ENCODE peak calls at places on chromosome 13, in six cellular contexts. O, M, Q, S, Z and X are unnamed samples.

GRCh38 chr13:82136880-82137279 is 1745.4 kb downstream of the SLITRK1 start:
- DNase-seq in O (no peak), M (no peak), Q (no peak), S (no peak), Z (no peak), X (no peak)

GRCh38 chr13:27923794-27924528 is 4.2 kb downstream of the PDX1 start:
- DNase-seq in O (no peak), M (no peak), Q (no peak), S (no peak), Z (no peak), X (no peak)

GRCh38 chr13:99218969-99219368 is 18.3 kb downstream of the UBAC2 start:
- DNase-seq in O (no peak), M (peak), Q (no peak), S (no peak), Z (no peak), X (no peak)

GRCh38 chr13:36131931-36132297 is 732 bp upstream of the DCLK1 start:
- DNase-seq in O (no peak), M (no peak), Q (peak), S (peak), Z (peak), X (no peak)

GRCh38 chr13:109215377-109215776 is 571.0 kb downstream of the IRS2 start:
- DNase-seq in O (no peak), M (no peak), Q (no peak), S (no peak), Z (no peak), X (no peak)

GRCh38 chr13:40058757-40059236 is 403.3 kb downstream of the COG6 start:
- DNase-seq in O (no peak), M (no peak), Q (no peak), S (no peak), Z (no peak), X (no peak)

GRCh38 chr13:30726192-30726591 is 9.2 kb upstream of the ALOX5AP start:
- DNase-seq in O (no peak), M (no peak), Q (no peak), S (no peak), Z (no peak), X (no peak)

GRCh38 chr13:77048592-77048991 is 21.6 kb upstream of the FBXL3 start:
- DNase-seq in O (no peak), M (no peak), Q (no peak), S (no peak), Z (no peak), X (no peak)

GRCh38 chr13:20995245-20995829 is 66.0 kb downstream of the LATS2 start:
- DNase-seq in O (no peak), M (no peak), Q (no peak), S (peak), Z (no peak), X (no peak)

GRCh38 chr13:104106705-104107393 is 1040.6 kb upstream of the SLC10A2 start:
- DNase-seq in O (no peak), M (no peak), Q (peak), S (no peak), Z (no peak), X (no peak)

GRCh38 chr13:46759861-46760260 is 37.1 kb downstream of the ESD start:
- DNase-seq in O (peak), M (no peak), Q (no peak), S (no peak), Z (no peak), X (no peak)

GRCh38 chr13:110397445-110397844 is 90.4 kb downstream of the COL4A2 start:
- DNase-seq in O (no peak), M (no peak), Q (no peak), S (no peak), Z (no peak), X (no peak)

GRCh38 chr13:109274188-109274821 is 512.1 kb downstream of the IRS2 start:
- DNase-seq in O (no peak), M (no peak), Q (peak), S (no peak), Z (no peak), X (no peak)

GRCh38 chr13:95530178-95530577 is 22.3 kb upstream of the CLDN10 start:
- DNase-seq in O (no peak), M (no peak), Q (peak), S (no peak), Z (no peak), X (no peak)

GRCh38 chr13:23146811-23147245 is 34.0 kb upstream of the SGCG start:
- DNase-seq in O (no peak), M (no peak), Q (no peak), S (no peak), Z (no peak), X (no peak)

GRCh38 chr13:99501952-99502310 is 659 bp downstream of the TM9SF2 start:
- DNase-seq in O (peak), M (peak), Q (no peak), S (no peak), Z (no peak), X (no peak)

GRCh38 chr13:110216006-110216402 is 91.0 kb downstream of the COL4A1 start:
- DNase-seq in O (no peak), M (no peak), Q (no peak), S (no peak), Z (no peak), X (no peak)

GRCh38 chr13:26663801-26664200 is 96.8 kb downstream of the GPR12 start:
- DNase-seq in O (peak), M (no peak), Q (no peak), S (no peak), Z (no peak), X (no peak)

GRCh38 chr13:59728896-59729545 is 434.7 kb downstream of the DIAPH3 start:
- DNase-seq in O (no peak), M (no peak), Q (no peak), S (no peak), Z (no peak), X (no peak)

GRCh38 chr13:25819856-25820530 is 231.8 kb downstream of the SHISA2 start:
- DNase-seq in O (no peak), M (no peak), Q (peak), S (no peak), Z (no peak), X (no peak)

GRCh38 chr13:76516013-76516412 is 370.2 kb downstream of the KCTD12 start:
- DNase-seq in O (no peak), M (no peak), Q (peak), S (no peak), Z (no peak), X (no peak)

GRCh38 chr13:99686157-99686572 is 184.9 kb downstream of the TM9SF2 start:
- DNase-seq in O (no peak), M (no peak), Q (peak), S (no peak), Z (no peak), X (no peak)

GRCh38 chr13:48333976-48334375 is 30.4 kb downstream of the RB1 start:
- DNase-seq in O (no peak), M (no peak), Q (peak), S (no peak), Z (no peak), X (no peak)

GRCh38 chr13:39253774-39254173 is 215.5 kb downstream of the NHLRC3 start:
- DNase-seq in O (no peak), M (no peak), Q (peak), S (no peak), Z (no peak), X (no peak)

GRCh38 chr13:27573265-27573664 is 47.1 kb downstream of the LNX2 start:
- DNase-seq in O (no peak), M (no peak), Q (peak), S (no peak), Z (no peak), X (no peak)

GRCh38 chr13:105445793-105446192 is 1089.7 kb downstream of the EFNB2 start:
- DNase-seq in O (no peak), M (no peak), Q (peak), S (no peak), Z (no peak), X (no peak)

GRCh38 chr13:89827552-89827951 is 1519.9 kb upstream of the MIR17HG start:
- DNase-seq in O (no peak), M (no peak), Q (no peak), S (no peak), Z (no peak), X (no peak)

GRCh38 chr13:44128522-44128921 is 245.1 kb upstream of the SERP2 start:
- DNase-seq in O (no peak), M (no peak), Q (no peak), S (no peak), Z (peak), X (no peak)

GRCh38 chr13:97574926-97575325 is 141.0 kb downstream of the RAP2A start:
- DNase-seq in O (peak), M (no peak), Q (peak), S (no peak), Z (no peak), X (no peak)
- TF ChIP-seq CTCF in O (peak), M (no peak), Q (peak), S (no peak), Z (no peak), X (no peak)

GRCh38 chr13:24339937-24340607 is 30.7 kb downstream of the C1QTNF9 start:
- DNase-seq in O (no peak), M (no peak), Q (no peak), S (no peak), Z (no peak), X (no peak)
- H3K4me3 ChIP-seq in O (no peak), M (no peak), Q (no peak), S (no peak), Z (no peak), X (no peak)

GRCh38 chr13:111860161-111860560 is 206.8 kb upstream of the SOX1 start:
- DNase-seq in O (no peak), M (no peak), Q (no peak), S (no peak), Z (no peak), X (no peak)
- TF ChIP-seq CTCF in O (no peak), M (no peak), Q (no peak), S (no peak), Z (no peak), X (no peak)

GRCh38 chr13:42490676-42491075 is 83.3 kb upstream of the TNFSF11 start:
- DNase-seq in O (no peak), M (no peak), Q (no peak), S (no peak), Z (no peak), X (no peak)
- H3K4me3 ChIP-seq in O (no peak), M (no peak), Q (no peak), S (no peak), Z (no peak), X (no peak)

DNA sequence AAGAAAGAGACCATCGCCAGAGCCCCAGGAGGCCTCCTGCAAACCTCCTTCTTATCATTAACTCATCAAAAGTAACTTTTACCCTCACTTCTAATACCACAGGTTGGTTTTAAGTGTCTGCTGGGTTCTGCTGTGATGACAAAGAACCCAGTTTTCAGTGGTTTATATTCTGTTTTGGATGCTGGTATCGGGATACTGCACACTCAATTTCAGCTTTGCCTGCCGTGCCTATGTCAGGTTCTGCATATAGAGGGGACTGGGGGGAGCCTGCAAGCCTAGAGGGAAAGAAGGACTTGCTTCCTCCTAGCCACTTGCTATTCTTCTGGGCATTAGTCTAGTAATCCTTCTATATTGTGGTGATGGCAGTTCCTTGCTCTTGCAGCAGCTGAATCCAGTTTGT is 242.4 kb downstream of the KCNRG start:
- DNase-seq in O (no peak), M (no peak), Q (no peak), S (no peak), Z (no peak), X (no peak)
- TF ChIP-seq CTCF in O (no peak), M (no peak), Q (no peak), S (no peak), Z (no peak), X (no peak)

GRCh38 chr13:79490846-79491245 is 9.9 kb downstream of the NDFIP2 start:
- DNase-seq in O (no peak), M (no peak), Q (no peak), S (no peak), Z (no peak), X (no peak)

GRCh38 chr13:79492313-79492798 is 11.4 kb downstream of the NDFIP2 start:
- DNase-seq in O (no peak), M (no peak), Q (peak), S (no peak), Z (no peak), X (no peak)

GRCh38 chr13:79491715-79492114 is 10.8 kb downstream of the NDFIP2 start:
- DNase-seq in O (no peak), M (no peak), Q (peak), S (no peak), Z (no peak), X (no peak)

GRCh38 chr13:79490326-79490725 is 9.4 kb downstream of the NDFIP2 start:
- DNase-seq in O (no peak), M (no peak), Q (no peak), S (no peak), Z (no peak), X (no peak)

GRCh38 chr13:79492918-79493594 is 12.1 kb downstream of the NDFIP2 start:
- DNase-seq in O (no peak), M (no peak), Q (no peak), S (no peak), Z (no peak), X (no peak)
- H3K4me3 ChIP-seq in O (no peak), M (no peak), Q (no peak), S (no peak), Z (no peak), X (no peak)

DNA sequence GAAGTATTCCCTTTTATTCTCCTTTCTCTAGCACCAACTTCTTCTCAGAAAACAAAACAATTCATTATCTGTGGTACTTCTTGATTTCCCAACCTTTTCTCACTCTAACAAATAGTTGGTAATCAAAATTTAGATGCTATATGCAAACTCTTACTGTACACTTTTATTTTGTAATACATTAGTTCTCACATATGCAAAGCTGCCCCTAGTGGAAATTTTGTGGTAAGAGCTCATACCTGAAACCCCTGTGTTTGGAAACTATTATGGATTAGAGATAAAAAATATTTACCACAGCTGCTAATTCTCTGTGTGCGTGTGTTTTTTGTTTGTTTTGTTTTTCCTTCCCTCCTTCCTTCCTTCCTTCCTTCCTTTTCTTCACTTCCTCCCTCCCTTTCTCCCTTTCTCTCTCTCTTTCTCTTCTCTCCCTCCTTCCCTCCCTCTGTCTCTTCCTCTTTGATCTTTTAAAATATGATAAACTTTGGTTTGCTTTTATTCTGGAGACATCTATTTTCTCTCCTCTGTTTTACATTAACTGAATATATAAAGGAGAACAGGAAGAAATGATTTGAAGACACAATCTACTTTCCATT is 537.4 kb downstream of the SLITRK6 start:
- DNase-seq in O (peak), M (no peak), Q (peak), S (no peak), Z (no peak), X (no peak)
- TF ChIP-seq CTCF in O (peak), M (peak), Q (peak), S (no peak), Z (no peak), X (no peak)

GRCh38 chr13:33227927-33228644 is 57.5 kb downstream of the STARD13 start:
- DNase-seq in O (no peak), M (no peak), Q (no peak), S (no peak), Z (no peak), X (no peak)

GRCh38 chr13:33230178-33230881 is 55.2 kb downstream of the STARD13 start:
- DNase-seq in O (no peak), M (no peak), Q (peak), S (no peak), Z (no peak), X (no peak)

GRCh38 chr13:33231339-33231738 is 54.2 kb downstream of the STARD13 start:
- DNase-seq in O (no peak), M (no peak), Q (no peak), S (no peak), Z (no peak), X (no peak)

GRCh38 chr13:33229446-33230177 is 55.9 kb downstream of the STARD13 start:
- DNase-seq in O (no peak), M (no peak), Q (peak), S (no peak), Z (no peak), X (no peak)

GRCh38 chr13:33228645-33229445 is 56.7 kb downstream of the STARD13 start:
- DNase-seq in O (peak), M (no peak), Q (peak), S (no peak), Z (no peak), X (no peak)
- H3K4me3 ChIP-seq in O (no peak), M (no peak), Q (no peak), S (no peak), Z (no peak), X (no peak)

DNA sequence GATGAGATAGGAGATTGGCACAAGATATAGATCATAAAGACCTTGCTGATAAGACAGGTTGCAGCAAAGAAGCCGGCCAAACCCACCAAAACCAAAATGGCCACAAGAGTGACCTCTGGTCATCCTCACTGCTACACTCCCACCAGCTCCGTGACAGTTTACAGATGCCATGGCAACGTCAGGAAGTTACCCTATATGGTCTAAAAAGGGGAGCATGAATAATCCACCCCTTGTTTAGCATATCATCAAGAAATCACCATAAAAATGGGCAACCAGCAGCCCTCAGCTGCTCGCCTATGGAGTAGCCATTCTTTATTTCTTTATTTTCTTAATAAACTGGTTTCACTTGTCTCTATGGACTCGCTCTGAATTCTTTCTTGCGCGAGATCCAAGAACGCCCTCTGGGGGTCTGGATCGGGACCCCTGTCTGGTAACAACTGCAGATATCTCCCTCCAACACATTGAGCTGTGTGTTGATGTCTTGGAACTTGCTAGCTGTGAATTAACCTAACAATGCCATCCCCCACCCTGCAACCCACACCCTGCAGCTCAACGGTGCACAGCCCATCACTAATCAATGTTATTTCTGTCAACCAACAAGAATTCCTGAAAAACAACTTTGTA is 27.1 kb upstream of the GRTP1 start:
- DNase-seq in O (no peak), M (no peak), Q (no peak), S (peak), Z (no peak), X (peak)
- TF ChIP-seq CTCF in O (no peak), M (no peak), Q (no peak), S (no peak), Z (no peak), X (no peak)